ENCODE peak calls at places on chromosomes 1 and 21, in six cellular contexts. One of them, this sample, is unnamed.

GRCh38 chr21:28104346-28104745 is 888.3 kb downstream of the LTN1 start:
- DNase-seq in cardiac fibroblast: no peak
- DNase-seq in foreskin fibroblast: no peak
- DNase-seq in uterus: no peak
- DNase-seq in fibroblast of lung: no peak
- DNase-seq in left ventricle myocardium inferior: no peak
- DNase-seq in this sample: no peak

GRCh38 chr1:169941982-169942830 is 48.5 kb upstream of the SCYL3 start:
- DNase-seq in foreskin fibroblast: peak
- DNase-seq in cardiac fibroblast: peak
- DNase-seq in fibroblast of lung: peak
- DNase-seq in uterus: no peak
- DNase-seq in left ventricle myocardium inferior: no peak
- DNase-seq in this sample: no peak

GRCh38 chr1:232267092-232267836 is 362.7 kb downstream of the SIPA1L2 start:
- DNase-seq in uterus: no peak
- DNase-seq in foreskin fibroblast: no peak
- DNase-seq in cardiac fibroblast: no peak
- DNase-seq in fibroblast of lung: no peak
- DNase-seq in left ventricle myocardium inferior: no peak
- DNase-seq in this sample: no peak

GRCh38 chr21:45317401-45318145 is 29.9 kb upstream of the POFUT2 start:
- DNase-seq in fibroblast of lung: peak
- DNase-seq in foreskin fibroblast: peak
- DNase-seq in cardiac fibroblast: peak
- DNase-seq in uterus: no peak
- DNase-seq in left ventricle myocardium inferior: peak
- DNase-seq in this sample: no peak

GRCh38 chr1:150808851-150809250 is 791 bp upstream of the CTSK start:
- DNase-seq in left ventricle myocardium inferior: no peak
- DNase-seq in uterus: no peak
- DNase-seq in cardiac fibroblast: no peak
- DNase-seq in foreskin fibroblast: peak
- DNase-seq in fibroblast of lung: no peak
- DNase-seq in this sample: no peak

GRCh38 chr1:186899577-186899976 is 70.8 kb downstream of the PLA2G4A start:
- DNase-seq in cardiac fibroblast: no peak
- DNase-seq in uterus: no peak
- DNase-seq in left ventricle myocardium inferior: no peak
- DNase-seq in fibroblast of lung: no peak
- DNase-seq in foreskin fibroblast: no peak
- DNase-seq in this sample: no peak

GRCh38 chr1:185681034-185681633 is 53.1 kb upstream of the HMCN1 start:
- DNase-seq in fibroblast of lung: peak
- DNase-seq in left ventricle myocardium inferior: no peak
- DNase-seq in foreskin fibroblast: peak
- DNase-seq in uterus: no peak
- DNase-seq in cardiac fibroblast: peak
- DNase-seq in this sample: peak

GRCh38 chr1:198173832-198174231 is 17.0 kb downstream of the NEK7 start:
- DNase-seq in left ventricle myocardium inferior: no peak
- DNase-seq in foreskin fibroblast: no peak
- DNase-seq in uterus: no peak
- DNase-seq in fibroblast of lung: no peak
- DNase-seq in cardiac fibroblast: no peak
- DNase-seq in this sample: no peak

GRCh38 chr21:29892379-29892778 is 47.4 kb downstream of the GRIK1 start:
- DNase-seq in left ventricle myocardium inferior: no peak
- DNase-seq in cardiac fibroblast: no peak
- DNase-seq in foreskin fibroblast: no peak
- DNase-seq in uterus: no peak
- DNase-seq in fibroblast of lung: no peak
- DNase-seq in this sample: no peak

GRCh38 chr1:198254521-198254920 is 97.7 kb downstream of the NEK7 start:
- DNase-seq in left ventricle myocardium inferior: no peak
- DNase-seq in fibroblast of lung: no peak
- DNase-seq in uterus: no peak
- DNase-seq in foreskin fibroblast: peak
- DNase-seq in cardiac fibroblast: peak
- DNase-seq in this sample: no peak

GRCh38 chr21:25330266-25330665 is 277.0 kb downstream of the MRPL39 start:
- DNase-seq in fibroblast of lung: no peak
- DNase-seq in cardiac fibroblast: peak
- DNase-seq in uterus: no peak
- DNase-seq in left ventricle myocardium inferior: no peak
- DNase-seq in foreskin fibroblast: peak
- DNase-seq in this sample: no peak

GRCh38 chr1:10687142-10687715 is 109.2 kb downstream of the CASZ1 start:
- DNase-seq in uterus: no peak
- DNase-seq in cardiac fibroblast: no peak
- DNase-seq in fibroblast of lung: no peak
- DNase-seq in left ventricle myocardium inferior: no peak
- DNase-seq in foreskin fibroblast: no peak
- DNase-seq in this sample: peak

GRCh38 chr21:42161957-42162681 is 56.8 kb upstream of the ABCG1 start:
- DNase-seq in uterus: no peak
- DNase-seq in fibroblast of lung: peak
- DNase-seq in cardiac fibroblast: no peak
- DNase-seq in foreskin fibroblast: no peak
- DNase-seq in left ventricle myocardium inferior: no peak
- DNase-seq in this sample: no peak

GRCh38 chr1:243582321-243582720 is 267.7 kb downstream of the AKT3 start:
- DNase-seq in uterus: no peak
- DNase-seq in left ventricle myocardium inferior: no peak
- DNase-seq in cardiac fibroblast: peak
- DNase-seq in fibroblast of lung: peak
- DNase-seq in foreskin fibroblast: peak
- DNase-seq in this sample: no peak

GRCh38 chr1:231161711-231162299 is at the start of gene TRIM67:
- DNase-seq in cardiac fibroblast: peak
- DNase-seq in uterus: no peak
- DNase-seq in left ventricle myocardium inferior: no peak
- DNase-seq in fibroblast of lung: peak
- DNase-seq in foreskin fibroblast: peak
- DNase-seq in this sample: no peak

GRCh38 chr1:86527306-86527705 is 19.6 kb upstream of the CLCA4 start:
- DNase-seq in fibroblast of lung: no peak
- DNase-seq in foreskin fibroblast: no peak
- DNase-seq in left ventricle myocardium inferior: no peak
- DNase-seq in uterus: no peak
- DNase-seq in cardiac fibroblast: no peak
- DNase-seq in this sample: no peak

GRCh38 chr1:156489166-156489934 is 11.2 kb downstream of the MEF2D start:
- DNase-seq in left ventricle myocardium inferior: peak
- DNase-seq in cardiac fibroblast: no peak
- DNase-seq in fibroblast of lung: no peak
- DNase-seq in foreskin fibroblast: peak
- DNase-seq in uterus: no peak
- DNase-seq in this sample: peak

GRCh38 chr1:119859647-119860046 is 36.7 kb downstream of the ADAM30 start:
- DNase-seq in left ventricle myocardium inferior: no peak
- DNase-seq in foreskin fibroblast: peak
- DNase-seq in uterus: no peak
- DNase-seq in cardiac fibroblast: peak
- DNase-seq in fibroblast of lung: peak
- DNase-seq in this sample: no peak

GRCh38 chr1:70487910-70488665 is 77.0 kb downstream of the CTH start:
- DNase-seq in cardiac fibroblast: peak
- DNase-seq in fibroblast of lung: peak
- DNase-seq in left ventricle myocardium inferior: no peak
- DNase-seq in foreskin fibroblast: peak
- DNase-seq in uterus: no peak
- DNase-seq in this sample: no peak

GRCh38 chr21:41865002-41865777 is 14.0 kb downstream of the PRDM15 start:
- DNase-seq in fibroblast of lung: no peak
- DNase-seq in cardiac fibroblast: no peak
- DNase-seq in left ventricle myocardium inferior: no peak
- DNase-seq in foreskin fibroblast: no peak
- DNase-seq in uterus: no peak
- DNase-seq in this sample: no peak

GRCh38 chr1:199669916-199670315 is 357.6 kb upstream of the NR5A2 start:
- DNase-seq in cardiac fibroblast: no peak
- DNase-seq in uterus: no peak
- DNase-seq in fibroblast of lung: no peak
- DNase-seq in left ventricle myocardium inferior: no peak
- DNase-seq in foreskin fibroblast: no peak
- DNase-seq in this sample: no peak

GRCh38 chr1:7303554-7304347 is 467.3 kb upstream of the VAMP3 start:
- DNase-seq in fibroblast of lung: no peak
- DNase-seq in foreskin fibroblast: no peak
- DNase-seq in uterus: no peak
- DNase-seq in left ventricle myocardium inferior: no peak
- DNase-seq in cardiac fibroblast: no peak
- DNase-seq in this sample: no peak

GRCh38 chr1:115677172-115677542 is 35.4 kb downstream of the VANGL1 start:
- DNase-seq in cardiac fibroblast: peak
- DNase-seq in fibroblast of lung: peak
- DNase-seq in uterus: no peak
- DNase-seq in left ventricle myocardium inferior: no peak
- DNase-seq in foreskin fibroblast: no peak
- DNase-seq in this sample: no peak

GRCh38 chr1:67883069-67883468 is 49.8 kb upstream of the GNG12 start:
- DNase-seq in fibroblast of lung: peak
- DNase-seq in foreskin fibroblast: peak
- DNase-seq in uterus: no peak
- DNase-seq in left ventricle myocardium inferior: no peak
- DNase-seq in cardiac fibroblast: peak
- DNase-seq in this sample: no peak

GRCh38 chr1:17011439-17012307 is at the start of gene ATP13A2:
- DNase-seq in cardiac fibroblast: peak
- DNase-seq in fibroblast of lung: peak
- DNase-seq in left ventricle myocardium inferior: peak
- DNase-seq in uterus: peak
- DNase-seq in foreskin fibroblast: peak
- DNase-seq in this sample: peak

GRCh38 chr1:84701366-84701765 is 11.1 kb upstream of the SSX2IP start:
- DNase-seq in cardiac fibroblast: peak
- DNase-seq in left ventricle myocardium inferior: no peak
- DNase-seq in fibroblast of lung: no peak
- DNase-seq in foreskin fibroblast: peak
- DNase-seq in uterus: no peak
- DNase-seq in this sample: no peak

GRCh38 chr1:84702143-84702542 is 11.9 kb upstream of the SSX2IP start:
- DNase-seq in fibroblast of lung: no peak
- DNase-seq in uterus: no peak
- DNase-seq in cardiac fibroblast: no peak
- DNase-seq in left ventricle myocardium inferior: no peak
- DNase-seq in foreskin fibroblast: no peak
- DNase-seq in this sample: no peak

GRCh38 chr1:84698151-84698651 is 7.9 kb upstream of the SSX2IP start:
- DNase-seq in cardiac fibroblast: peak
- DNase-seq in fibroblast of lung: peak
- DNase-seq in left ventricle myocardium inferior: no peak
- DNase-seq in foreskin fibroblast: peak
- DNase-seq in uterus: no peak
- DNase-seq in this sample: no peak

GRCh38 chr1:84700065-84700464 is 9.8 kb upstream of the SSX2IP start:
- DNase-seq in foreskin fibroblast: no peak
- DNase-seq in left ventricle myocardium inferior: no peak
- DNase-seq in fibroblast of lung: no peak
- DNase-seq in uterus: no peak
- DNase-seq in cardiac fibroblast: no peak
- DNase-seq in this sample: no peak

DNA sequence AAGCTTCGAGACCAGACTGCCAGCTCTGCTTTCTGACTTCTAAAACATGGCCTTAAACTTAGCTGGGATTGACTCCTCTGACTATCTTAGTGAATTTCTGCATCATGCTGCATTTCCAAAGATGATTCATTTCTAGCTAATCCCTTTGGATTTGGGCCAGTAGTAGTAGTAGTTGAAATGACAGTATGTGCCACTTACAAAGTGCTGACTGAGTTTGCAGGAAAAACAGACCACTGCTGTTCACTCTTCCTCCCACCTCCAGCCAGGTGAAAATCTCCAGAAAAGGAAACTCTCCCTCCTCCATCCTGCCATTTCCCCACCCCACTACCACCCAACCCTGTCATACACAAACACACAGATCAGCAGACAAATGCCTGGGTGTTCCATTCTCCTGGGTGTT is 8.5 kb upstream of the SSX2IP start:
- DNase-seq in fibroblast of lung: peak
- DNase-seq in left ventricle myocardium inferior: no peak
- DNase-seq in foreskin fibroblast: peak
- DNase-seq in cardiac fibroblast: peak
- DNase-seq in uterus: no peak
- DNase-seq in this sample: no peak
- H3K4me3 ChIP-seq in fibroblast of lung: no peak
- H3K4me3 ChIP-seq in left ventricle myocardium inferior: no peak
- H3K4me3 ChIP-seq in foreskin fibroblast: no peak
- H3K4me3 ChIP-seq in cardiac fibroblast: no peak
- H3K4me3 ChIP-seq in uterus: no peak
- H3K4me3 ChIP-seq in this sample: no peak

DNA sequence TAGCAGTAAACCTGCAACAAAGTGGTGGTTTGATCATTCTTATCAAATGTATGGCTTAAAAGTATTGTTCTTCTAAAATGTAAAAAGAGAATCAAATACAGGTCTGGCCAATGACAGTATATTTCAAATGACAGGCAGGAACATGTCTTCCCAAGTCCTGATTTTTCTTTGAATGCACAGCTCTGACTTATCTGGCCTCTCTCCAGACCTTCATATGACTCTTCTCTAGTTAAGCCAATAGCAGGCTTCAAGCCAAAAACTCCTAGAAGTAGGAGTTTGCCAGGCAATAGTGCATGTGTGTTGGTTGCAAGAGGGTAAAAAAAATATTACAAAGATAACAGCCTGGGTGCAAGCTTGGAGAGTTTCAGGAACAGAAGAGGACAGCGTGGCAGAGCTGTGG is 345.5 kb downstream of the SMYD3 start:
- DNase-seq in uterus: no peak
- DNase-seq in foreskin fibroblast: peak
- DNase-seq in left ventricle myocardium inferior: no peak
- DNase-seq in cardiac fibroblast: peak
- DNase-seq in fibroblast of lung: peak
- DNase-seq in this sample: no peak
- H3K4me3 ChIP-seq in uterus: no peak
- H3K4me3 ChIP-seq in foreskin fibroblast: no peak
- H3K4me3 ChIP-seq in left ventricle myocardium inferior: no peak
- H3K4me3 ChIP-seq in cardiac fibroblast: no peak
- H3K4me3 ChIP-seq in fibroblast of lung: no peak
- H3K4me3 ChIP-seq in this sample: no peak

GRCh38 chr1:1351511-1352427 is 2.6 kb upstream of the DVL1 start:
- DNase-seq in cardiac fibroblast: peak
- DNase-seq in left ventricle myocardium inferior: peak
- DNase-seq in foreskin fibroblast: peak
- DNase-seq in fibroblast of lung: peak
- DNase-seq in uterus: peak
- DNase-seq in this sample: no peak
- H3K4me3 ChIP-seq in cardiac fibroblast: peak
- H3K4me3 ChIP-seq in left ventricle myocardium inferior: peak
- H3K4me3 ChIP-seq in foreskin fibroblast: peak
- H3K4me3 ChIP-seq in fibroblast of lung: no peak
- H3K4me3 ChIP-seq in uterus: no peak
- H3K4me3 ChIP-seq in this sample: no peak

DNA sequence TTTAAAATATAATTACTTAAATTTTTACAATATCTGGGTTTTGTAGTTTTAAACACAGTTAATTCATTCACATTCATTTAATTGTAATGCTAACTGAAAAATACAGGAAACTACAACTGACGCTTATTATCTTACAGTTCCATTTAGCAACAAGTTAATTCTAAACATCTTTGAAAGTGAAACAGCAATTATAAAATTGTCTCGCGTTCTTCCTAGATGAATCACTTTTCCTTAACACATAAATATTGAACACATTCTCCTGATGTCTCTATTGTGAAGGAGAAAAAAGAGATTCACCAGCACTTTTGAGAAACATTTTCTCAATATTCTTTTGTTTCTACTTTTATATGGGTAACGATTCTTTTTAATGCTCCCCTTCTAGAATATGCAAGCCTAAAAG is 6.4 kb downstream of the PTGFR start:
- DNase-seq in foreskin fibroblast: peak
- DNase-seq in uterus: no peak
- DNase-seq in left ventricle myocardium inferior: no peak
- DNase-seq in cardiac fibroblast: no peak
- DNase-seq in fibroblast of lung: peak
- DNase-seq in this sample: no peak
- H3K4me3 ChIP-seq in foreskin fibroblast: peak
- H3K4me3 ChIP-seq in uterus: no peak
- H3K4me3 ChIP-seq in left ventricle myocardium inferior: no peak
- H3K4me3 ChIP-seq in cardiac fibroblast: no peak
- H3K4me3 ChIP-seq in fibroblast of lung: no peak
- H3K4me3 ChIP-seq in this sample: no peak